ENCODE peak calls at places on chromosomes 4 and X, in eight cellular contexts. U, W, K, A, R, J, D and Y are unnamed samples.
A peak's percentile ranks its signal among the peaks of the same experiment; 100 is the strongest.

GRCh38 chr4:109408711-109409110 is 24.9 kb upstream of the SEC24B start:
- DNase-seq in W (no peak), R (no peak), A (no peak), J (peak; percentile 7), D (no peak), K (peak; percentile 19), U (no peak), Y (no peak)

GRCh38 chrX:40155617-40156471 is 58.1 kb upstream of the BCOR start:
- DNase-seq in J (no peak), U (peak; percentile 42), A (no peak), W (peak; percentile 84), K (peak; percentile 35), R (peak; percentile 23), D (no peak), Y (no peak)

GRCh38 chr4:124480061-124480460 is 232.5 kb downstream of the ANKRD50 start:
- DNase-seq in K (no peak), R (no peak), U (no peak), W (no peak), J (no peak), D (no peak), A (no peak), Y (no peak)

GRCh38 chr4:171834640-171835039 is 21.4 kb downstream of the GALNTL6 start:
- DNase-seq in W (no peak), J (no peak), D (no peak), R (no peak), K (no peak), A (no peak), U (no peak), Y (no peak)

GRCh38 chr4:52646096-52646495 is 13.0 kb downstream of the USP46 start:
- DNase-seq in W (no peak), R (no peak), J (no peak), D (no peak), U (no peak), K (no peak), A (no peak), Y (no peak)

GRCh38 chr4:60724623-60725022 is 475.5 kb upstream of the ADGRL3 start:
- DNase-seq in J (peak; percentile 93), A (no peak), W (peak; percentile 62), K (peak; percentile 27), D (no peak), R (no peak), U (no peak), Y (no peak)

GRCh38 chr4:26238782-26239647 is 81.8 kb upstream of the RBPJ start:
- DNase-seq in R (no peak), K (peak; percentile 60), W (peak; percentile 65), D (no peak), U (no peak), J (no peak), A (no peak), Y (no peak)

GRCh38 chr4:114229721-114230120 is 250.3 kb upstream of the ARSJ start:
- DNase-seq in U (no peak), J (no peak), R (no peak), W (no peak), K (no peak), D (no peak), A (no peak), Y (no peak)

GRCh38 chrX:153981771-153982533 is 9.4 kb downstream of the TMEM187 start:
- DNase-seq in J (no peak), K (no peak), U (peak; percentile 70), D (peak; percentile 81), W (no peak), R (peak; percentile 61), A (no peak), Y (no peak)

GRCh38 chrX:146907391-146908240 is 93.1 kb upstream of the CXorf51A start:
- DNase-seq in A (no peak), D (no peak), J (peak; percentile 27), K (peak; percentile 0), R (no peak), U (no peak), W (no peak), Y (no peak)

GRCh38 chr4:165517216-165517615 is 138.4 kb downstream of the CPE start:
- DNase-seq in U (no peak), K (no peak), W (no peak), R (no peak), J (no peak), D (no peak), A (no peak), Y (no peak)

GRCh38 chrX:83004012-83004411 is 504.1 kb upstream of the POU3F4 start:
- DNase-seq in K (no peak), W (no peak), A (no peak), R (no peak), J (no peak), U (no peak), D (no peak), Y (no peak)

DNA sequence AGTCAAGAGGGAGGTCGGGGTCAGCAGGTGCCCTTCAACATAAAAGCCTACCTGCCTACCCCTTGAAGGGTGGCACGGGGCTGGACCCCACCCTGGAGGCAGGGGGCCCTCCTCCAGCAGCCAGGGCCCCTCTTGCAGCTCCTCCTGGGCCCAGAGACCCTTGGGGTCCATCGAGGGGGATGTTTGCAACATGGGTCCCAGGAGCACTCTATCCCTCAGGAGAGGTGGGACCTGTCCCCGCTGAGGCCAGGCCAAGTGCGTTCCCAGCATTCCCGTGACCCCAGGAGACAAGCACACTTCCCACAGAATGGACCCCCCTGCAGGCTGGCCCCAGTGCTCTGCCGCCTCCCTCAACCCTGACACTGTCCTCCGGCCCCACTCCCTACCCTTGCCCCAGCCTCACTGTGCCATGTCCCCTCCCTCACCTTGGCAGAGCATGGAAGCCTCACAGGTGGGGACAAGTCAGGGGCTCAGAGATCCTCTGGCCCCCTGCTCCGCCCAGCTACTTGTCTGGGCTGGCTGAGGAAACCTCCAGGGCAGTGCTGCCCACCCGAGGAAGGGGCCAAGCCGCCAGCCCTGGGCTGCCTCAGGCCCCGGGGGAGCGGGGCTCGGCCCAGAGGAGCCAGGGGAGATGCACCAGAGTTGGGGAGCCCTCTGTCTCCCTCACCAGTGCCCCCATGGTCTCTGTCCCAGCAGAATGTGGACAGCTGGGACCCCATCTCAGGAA is 2.2 kb downstream of the MXD4 start:
- DNase-seq in K (no peak), D (peak; percentile 41), R (no peak), W (peak; percentile 39), A (no peak), U (peak; percentile 16), J (no peak), Y (peak; percentile 1)
- H3K4me3 ChIP-seq in K (peak overlapping the region; percentile 99), D (peak overlapping the region; percentile 99), R (no peak overlapping the region), W (peak overlapping the region; percentile 82), A (peak overlapping the region; percentile 98), U (no peak overlapping the region), J (no peak overlapping the region), Y (peak overlapping the region; percentile 75)

GRCh38 chr4:2910409-2910808 is 52.8 kb downstream of the NOP14 start:
- DNase-seq in R (no peak), W (peak; percentile 65), J (peak; percentile 45), U (no peak), K (peak; percentile 20), D (no peak), A (no peak), Y (no peak)

GRCh38 chr4:2908686-2909085 is 54.5 kb downstream of the NOP14 start:
- DNase-seq in K (no peak), U (no peak), W (no peak), J (no peak), D (no peak), R (no peak), A (no peak), Y (no peak)

GRCh38 chr4:2911868-2912267 is 51.3 kb downstream of the NOP14 start:
- DNase-seq in A (no peak), W (no peak), R (no peak), D (no peak), U (no peak), K (no peak), J (no peak), Y (no peak)

GRCh38 chr4:2907706-2908293 is 55.4 kb downstream of the NOP14 start:
- DNase-seq in K (no peak), J (no peak), U (no peak), R (no peak), W (no peak), A (no peak), D (no peak), Y (no peak)

DNA sequence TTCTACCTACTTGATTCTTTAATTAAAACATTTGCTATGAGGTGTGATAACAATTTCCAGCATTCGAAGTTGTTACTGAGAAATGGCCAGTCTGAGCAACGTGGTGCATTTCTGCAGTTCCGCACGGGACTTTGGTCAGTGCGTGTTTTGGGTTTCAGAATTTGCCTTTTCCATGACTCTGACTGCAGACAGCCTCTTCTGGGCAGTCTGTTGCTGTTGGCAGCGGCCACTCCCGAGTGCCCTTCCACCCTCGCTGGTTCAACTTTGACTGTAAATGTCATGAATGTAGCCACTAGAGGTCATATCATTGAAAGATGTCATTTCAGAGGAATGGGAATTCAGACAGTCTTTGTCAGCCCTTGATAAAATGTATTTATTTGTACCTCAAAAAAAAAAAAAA is 53.6 kb downstream of the NOP14 start:
- DNase-seq in D (no peak), K (no peak), R (no peak), J (no peak), A (no peak), U (no peak), W (no peak), Y (no peak)
- H3K27ac ChIP-seq in D (no peak overlapping the region), K (no peak overlapping the region), R (no peak overlapping the region), J (no peak overlapping the region), A (no peak overlapping the region), U (no peak overlapping the region), W (no peak overlapping the region), Y (no peak overlapping the region)

DNA sequence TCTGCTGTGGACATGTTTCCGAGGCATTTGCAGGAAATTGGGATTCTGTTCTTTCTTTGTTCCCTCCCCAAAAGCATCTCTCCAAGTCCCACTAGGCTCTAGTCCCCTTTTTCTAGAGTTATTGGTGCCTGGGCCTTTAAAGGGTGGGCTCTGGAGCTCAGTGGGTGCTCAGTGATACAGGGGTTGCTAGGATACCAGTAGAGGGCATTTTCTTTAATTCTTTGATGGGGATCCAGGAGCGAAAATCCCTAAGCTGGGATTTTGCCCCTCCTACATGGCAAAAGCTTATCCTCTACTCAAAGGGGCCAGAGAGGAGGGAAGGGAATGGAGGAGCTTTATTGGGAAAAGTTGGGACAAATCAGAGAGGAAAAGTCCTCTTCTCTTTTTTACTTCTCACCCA is 34.2 kb downstream of the ARHGEF9 start:
- DNase-seq in K (no peak), R (no peak), J (no peak), U (no peak), D (no peak), W (no peak), A (no peak), Y (no peak)
- H3K4me3 ChIP-seq in K (no peak overlapping the region), R (no peak overlapping the region), J (no peak overlapping the region), U (no peak overlapping the region), D (no peak overlapping the region), W (no peak overlapping the region), A (no peak overlapping the region), Y (no peak overlapping the region)

GRCh38 chr4:139910106-139910505 is 243.9 kb downstream of the MAML3 start:
- DNase-seq in K (peak; percentile 86), R (no peak), D (no peak), W (no peak), U (no peak), J (no peak), A (no peak), Y (no peak)

GRCh38 chr4:139913995-139914394 is 240.0 kb downstream of the MAML3 start:
- DNase-seq in R (no peak), K (peak; percentile 69), A (no peak), J (no peak), W (no peak), D (no peak), U (no peak), Y (no peak)

GRCh38 chr4:139916041-139916440 is 237.9 kb downstream of the MAML3 start:
- DNase-seq in A (no peak), R (no peak), W (no peak), J (no peak), D (no peak), K (peak; percentile 23), U (no peak), Y (no peak)

GRCh38 chr4:139912423-139912822 is 241.6 kb downstream of the MAML3 start:
- DNase-seq in J (no peak), D (no peak), R (no peak), W (no peak), U (no peak), A (no peak), K (peak; percentile 29), Y (no peak)

GRCh38 chr4:139913398-139913990 is 240.5 kb downstream of the MAML3 start:
- DNase-seq in J (no peak), W (no peak), R (no peak), U (no peak), A (no peak), K (peak; percentile 33), D (no peak), Y (no peak)
- H3K27ac ChIP-seq in J (no peak overlapping the region), W (no peak overlapping the region), R (no peak overlapping the region), U (peak overlapping the region; percentile 81), A (peak overlapping the region; percentile 1), K (peak overlapping the region; percentile 36), D (no peak overlapping the region), Y (no peak overlapping the region)